ENCODE peak calls at places on chromosomes 4 and X, in seven cellular contexts. One of them, this sample, is unnamed.

GRCh38 chrX:153592091-153592833 is 6.7 kb downstream of the CCNQ start:
- DNase-seq in OCI-M1: no peak
- DNase-seq in mesenchymal stem cell: no peak
- DNase-seq in sciatic nerve: no peak
- DNase-seq in heart right ventricle: no peak
- DNase-seq in activated T-helper 1 cell treated with Interleukin-2 at 50 U/mL for 16 hours: no peak
- DNase-seq in NCI-H2081 treated with DMSO at 0.1 percent for 48 hours: no peak
- DNase-seq in this sample: no peak

GRCh38 chrX:40897768-40898167 is 162.4 kb upstream of the MED14 start:
- DNase-seq in OCI-M1: no peak
- DNase-seq in mesenchymal stem cell: no peak
- DNase-seq in sciatic nerve: no peak
- DNase-seq in heart right ventricle: no peak
- DNase-seq in activated T-helper 1 cell treated with Interleukin-2 at 50 U/mL for 16 hours: no peak
- DNase-seq in NCI-H2081 treated with DMSO at 0.1 percent for 48 hours: peak
- DNase-seq in this sample: no peak

GRCh38 chr4:137599766-137600165 is 67.5 kb upstream of the PCDH18 start:
- DNase-seq in OCI-M1: no peak
- DNase-seq in mesenchymal stem cell: no peak
- DNase-seq in sciatic nerve: no peak
- DNase-seq in heart right ventricle: no peak
- DNase-seq in activated T-helper 1 cell treated with Interleukin-2 at 50 U/mL for 16 hours: no peak
- DNase-seq in NCI-H2081 treated with DMSO at 0.1 percent for 48 hours: no peak
- DNase-seq in this sample: no peak

GRCh38 chr4:159175165-159175988 is 72.5 kb downstream of the RAPGEF2 start:
- DNase-seq in OCI-M1: peak
- DNase-seq in mesenchymal stem cell: peak
- DNase-seq in sciatic nerve: peak
- DNase-seq in heart right ventricle: peak
- DNase-seq in activated T-helper 1 cell treated with Interleukin-2 at 50 U/mL for 16 hours: peak
- DNase-seq in NCI-H2081 treated with DMSO at 0.1 percent for 48 hours: no peak
- DNase-seq in this sample: peak

GRCh38 chr4:185689407-185689806 is 122.6 kb downstream of the SORBS2 start:
- DNase-seq in OCI-M1: no peak
- DNase-seq in mesenchymal stem cell: no peak
- DNase-seq in sciatic nerve: no peak
- DNase-seq in heart right ventricle: no peak
- DNase-seq in activated T-helper 1 cell treated with Interleukin-2 at 50 U/mL for 16 hours: no peak
- DNase-seq in NCI-H2081 treated with DMSO at 0.1 percent for 48 hours: no peak
- DNase-seq in this sample: no peak

GRCh38 chrX:70038951-70039350 is 10.8 kb downstream of the AWAT2 start:
- DNase-seq in OCI-M1: no peak
- DNase-seq in mesenchymal stem cell: no peak
- DNase-seq in sciatic nerve: no peak
- DNase-seq in heart right ventricle: no peak
- DNase-seq in activated T-helper 1 cell treated with Interleukin-2 at 50 U/mL for 16 hours: no peak
- DNase-seq in NCI-H2081 treated with DMSO at 0.1 percent for 48 hours: no peak
- DNase-seq in this sample: no peak

GRCh38 chr4:127505203-127505602 is 127.6 kb upstream of the INTU start:
- DNase-seq in OCI-M1: peak
- DNase-seq in mesenchymal stem cell: peak
- DNase-seq in sciatic nerve: no peak
- DNase-seq in heart right ventricle: peak
- DNase-seq in activated T-helper 1 cell treated with Interleukin-2 at 50 U/mL for 16 hours: no peak
- DNase-seq in NCI-H2081 treated with DMSO at 0.1 percent for 48 hours: no peak
- DNase-seq in this sample: no peak

GRCh38 chrX:37993857-37994619 is 12.3 kb upstream of the SYTL5 start:
- DNase-seq in OCI-M1: no peak
- DNase-seq in mesenchymal stem cell: no peak
- DNase-seq in sciatic nerve: no peak
- DNase-seq in heart right ventricle: no peak
- DNase-seq in activated T-helper 1 cell treated with Interleukin-2 at 50 U/mL for 16 hours: no peak
- DNase-seq in NCI-H2081 treated with DMSO at 0.1 percent for 48 hours: no peak
- DNase-seq in this sample: no peak

GRCh38 chr4:182642831-182643230 is 274.4 kb downstream of the DCTD start:
- DNase-seq in OCI-M1: peak
- DNase-seq in mesenchymal stem cell: peak
- DNase-seq in sciatic nerve: no peak
- DNase-seq in heart right ventricle: no peak
- DNase-seq in activated T-helper 1 cell treated with Interleukin-2 at 50 U/mL for 16 hours: no peak
- DNase-seq in NCI-H2081 treated with DMSO at 0.1 percent for 48 hours: no peak
- DNase-seq in this sample: no peak

GRCh38 chr4:25862411-25863346 is at the start of gene SEL1L3:
- DNase-seq in OCI-M1: peak
- DNase-seq in mesenchymal stem cell: no peak
- DNase-seq in sciatic nerve: peak
- DNase-seq in heart right ventricle: no peak
- DNase-seq in activated T-helper 1 cell treated with Interleukin-2 at 50 U/mL for 16 hours: peak
- DNase-seq in NCI-H2081 treated with DMSO at 0.1 percent for 48 hours: no peak
- DNase-seq in this sample: no peak

GRCh38 chr4:99366491-99366890 is 13.9 kb upstream of the ADH1C start:
- DNase-seq in OCI-M1: no peak
- DNase-seq in mesenchymal stem cell: no peak
- DNase-seq in sciatic nerve: no peak
- DNase-seq in heart right ventricle: no peak
- DNase-seq in activated T-helper 1 cell treated with Interleukin-2 at 50 U/mL for 16 hours: no peak
- DNase-seq in NCI-H2081 treated with DMSO at 0.1 percent for 48 hours: no peak
- DNase-seq in this sample: no peak

GRCh38 chr4:137961051-137961438 is 281.1 kb downstream of the SLC7A11 start:
- DNase-seq in OCI-M1: no peak
- DNase-seq in mesenchymal stem cell: peak
- DNase-seq in sciatic nerve: no peak
- DNase-seq in heart right ventricle: no peak
- DNase-seq in activated T-helper 1 cell treated with Interleukin-2 at 50 U/mL for 16 hours: no peak
- DNase-seq in NCI-H2081 treated with DMSO at 0.1 percent for 48 hours: no peak
- DNase-seq in this sample: no peak

GRCh38 chrX:46831620-46832327 is 5.1 kb upstream of the RP2 start:
- DNase-seq in OCI-M1: no peak
- DNase-seq in mesenchymal stem cell: no peak
- DNase-seq in sciatic nerve: no peak
- DNase-seq in heart right ventricle: no peak
- DNase-seq in activated T-helper 1 cell treated with Interleukin-2 at 50 U/mL for 16 hours: no peak
- DNase-seq in NCI-H2081 treated with DMSO at 0.1 percent for 48 hours: no peak
- DNase-seq in this sample: no peak

GRCh38 chrX:115518113-115518512 is 42.9 kb upstream of the PLS3 start:
- DNase-seq in OCI-M1: no peak
- DNase-seq in mesenchymal stem cell: no peak
- DNase-seq in sciatic nerve: no peak
- DNase-seq in heart right ventricle: no peak
- DNase-seq in activated T-helper 1 cell treated with Interleukin-2 at 50 U/mL for 16 hours: no peak
- DNase-seq in NCI-H2081 treated with DMSO at 0.1 percent for 48 hours: no peak
- DNase-seq in this sample: no peak

GRCh38 chrX:140572724-140573123 is 67.9 kb upstream of the SOX3 start:
- DNase-seq in OCI-M1: peak
- DNase-seq in mesenchymal stem cell: peak
- DNase-seq in sciatic nerve: no peak
- DNase-seq in heart right ventricle: peak
- DNase-seq in activated T-helper 1 cell treated with Interleukin-2 at 50 U/mL for 16 hours: no peak
- DNase-seq in NCI-H2081 treated with DMSO at 0.1 percent for 48 hours: no peak
- DNase-seq in this sample: no peak

GRCh38 chrX:39674771-39675553 is 422.8 kb downstream of the BCOR start:
- DNase-seq in OCI-M1: no peak
- DNase-seq in mesenchymal stem cell: no peak
- DNase-seq in sciatic nerve: no peak
- DNase-seq in heart right ventricle: no peak
- DNase-seq in activated T-helper 1 cell treated with Interleukin-2 at 50 U/mL for 16 hours: no peak
- DNase-seq in NCI-H2081 treated with DMSO at 0.1 percent for 48 hours: no peak
- DNase-seq in this sample: peak

GRCh38 chrX:49930046-49930445 is 7.7 kb downstream of the CLCN5 start:
- DNase-seq in OCI-M1: no peak
- DNase-seq in mesenchymal stem cell: no peak
- DNase-seq in sciatic nerve: no peak
- DNase-seq in heart right ventricle: no peak
- DNase-seq in activated T-helper 1 cell treated with Interleukin-2 at 50 U/mL for 16 hours: no peak
- DNase-seq in NCI-H2081 treated with DMSO at 0.1 percent for 48 hours: no peak
- DNase-seq in this sample: no peak

GRCh38 chr4:52234539-52235174 is 183.6 kb downstream of the SPATA18 start:
- DNase-seq in OCI-M1: peak
- DNase-seq in mesenchymal stem cell: peak
- DNase-seq in sciatic nerve: no peak
- DNase-seq in heart right ventricle: no peak
- DNase-seq in activated T-helper 1 cell treated with Interleukin-2 at 50 U/mL for 16 hours: no peak
- DNase-seq in NCI-H2081 treated with DMSO at 0.1 percent for 48 hours: no peak
- DNase-seq in this sample: no peak

GRCh38 chr4:54217642-54218486 is 11.2 kb upstream of the PDGFRA start:
- DNase-seq in OCI-M1: peak
- DNase-seq in mesenchymal stem cell: peak
- DNase-seq in sciatic nerve: peak
- DNase-seq in heart right ventricle: peak
- DNase-seq in activated T-helper 1 cell treated with Interleukin-2 at 50 U/mL for 16 hours: peak
- DNase-seq in NCI-H2081 treated with DMSO at 0.1 percent for 48 hours: peak
- DNase-seq in this sample: peak

GRCh38 chrX:9464435-9465371 is at the start of gene TBL1X:
- DNase-seq in OCI-M1: peak
- DNase-seq in mesenchymal stem cell: peak
- DNase-seq in sciatic nerve: peak
- DNase-seq in heart right ventricle: peak
- DNase-seq in activated T-helper 1 cell treated with Interleukin-2 at 50 U/mL for 16 hours: peak
- DNase-seq in NCI-H2081 treated with DMSO at 0.1 percent for 48 hours: peak
- DNase-seq in this sample: peak

GRCh38 chr4:119207051-119207450 is 5.5 kb upstream of the USP53 start:
- DNase-seq in OCI-M1: peak
- DNase-seq in mesenchymal stem cell: no peak
- DNase-seq in sciatic nerve: no peak
- DNase-seq in heart right ventricle: no peak
- DNase-seq in activated T-helper 1 cell treated with Interleukin-2 at 50 U/mL for 16 hours: no peak
- DNase-seq in NCI-H2081 treated with DMSO at 0.1 percent for 48 hours: no peak
- DNase-seq in this sample: no peak

GRCh38 chrX:45843518-45843917 is 642.8 kb upstream of the DIPK2B start:
- DNase-seq in OCI-M1: peak
- DNase-seq in mesenchymal stem cell: no peak
- DNase-seq in sciatic nerve: no peak
- DNase-seq in heart right ventricle: no peak
- DNase-seq in activated T-helper 1 cell treated with Interleukin-2 at 50 U/mL for 16 hours: no peak
- DNase-seq in NCI-H2081 treated with DMSO at 0.1 percent for 48 hours: no peak
- DNase-seq in this sample: no peak

GRCh38 chrX:119853449-119853848 is 686 bp upstream of the UPF3B start:
- DNase-seq in OCI-M1: no peak
- DNase-seq in mesenchymal stem cell: peak
- DNase-seq in sciatic nerve: no peak
- DNase-seq in heart right ventricle: no peak
- DNase-seq in activated T-helper 1 cell treated with Interleukin-2 at 50 U/mL for 16 hours: no peak
- DNase-seq in NCI-H2081 treated with DMSO at 0.1 percent for 48 hours: no peak
- DNase-seq in this sample: no peak

GRCh38 chr4:182582245-182582644 is 334.9 kb downstream of the DCTD start:
- DNase-seq in OCI-M1: no peak
- DNase-seq in mesenchymal stem cell: no peak
- DNase-seq in sciatic nerve: no peak
- DNase-seq in heart right ventricle: no peak
- DNase-seq in activated T-helper 1 cell treated with Interleukin-2 at 50 U/mL for 16 hours: no peak
- DNase-seq in NCI-H2081 treated with DMSO at 0.1 percent for 48 hours: no peak
- DNase-seq in this sample: no peak

GRCh38 chr4:176548571-176548970 is 228.8 kb downstream of the SPCS3 start:
- DNase-seq in OCI-M1: no peak
- DNase-seq in mesenchymal stem cell: peak
- DNase-seq in sciatic nerve: no peak
- DNase-seq in heart right ventricle: no peak
- DNase-seq in activated T-helper 1 cell treated with Interleukin-2 at 50 U/mL for 16 hours: no peak
- DNase-seq in NCI-H2081 treated with DMSO at 0.1 percent for 48 hours: no peak
- DNase-seq in this sample: no peak

GRCh38 chr4:8651661-8652180 is 59.2 kb downstream of the CPZ start:
- DNase-seq in OCI-M1: no peak
- DNase-seq in mesenchymal stem cell: no peak
- DNase-seq in sciatic nerve: peak
- DNase-seq in heart right ventricle: no peak
- DNase-seq in activated T-helper 1 cell treated with Interleukin-2 at 50 U/mL for 16 hours: no peak
- DNase-seq in NCI-H2081 treated with DMSO at 0.1 percent for 48 hours: no peak
- DNase-seq in this sample: no peak

GRCh38 chrX:135497736-135498135 is 22.7 kb upstream of the INTS6L start:
- DNase-seq in OCI-M1: no peak
- DNase-seq in mesenchymal stem cell: no peak
- DNase-seq in sciatic nerve: no peak
- DNase-seq in heart right ventricle: no peak
- DNase-seq in activated T-helper 1 cell treated with Interleukin-2 at 50 U/mL for 16 hours: no peak
- DNase-seq in NCI-H2081 treated with DMSO at 0.1 percent for 48 hours: no peak
- DNase-seq in this sample: no peak

GRCh38 chr4:1051472-1051871 is 40.0 kb downstream of the FGFRL1 start:
- DNase-seq in OCI-M1: no peak
- DNase-seq in mesenchymal stem cell: no peak
- DNase-seq in sciatic nerve: no peak
- DNase-seq in heart right ventricle: no peak
- DNase-seq in activated T-helper 1 cell treated with Interleukin-2 at 50 U/mL for 16 hours: no peak
- DNase-seq in NCI-H2081 treated with DMSO at 0.1 percent for 48 hours: no peak
- DNase-seq in this sample: no peak

GRCh38 chr4:85995361-85995760 is 364.5 kb downstream of the MAPK10 start:
- DNase-seq in OCI-M1: no peak
- DNase-seq in mesenchymal stem cell: no peak
- DNase-seq in sciatic nerve: no peak
- DNase-seq in heart right ventricle: no peak
- DNase-seq in activated T-helper 1 cell treated with Interleukin-2 at 50 U/mL for 16 hours: no peak
- DNase-seq in NCI-H2081 treated with DMSO at 0.1 percent for 48 hours: no peak
- DNase-seq in this sample: no peak

GRCh38 chr4:39526283-39526682 is 956 bp downstream of the UGDH start:
- DNase-seq in OCI-M1: peak
- DNase-seq in mesenchymal stem cell: peak
- DNase-seq in sciatic nerve: no peak
- DNase-seq in heart right ventricle: no peak
- DNase-seq in activated T-helper 1 cell treated with Interleukin-2 at 50 U/mL for 16 hours: no peak
- DNase-seq in NCI-H2081 treated with DMSO at 0.1 percent for 48 hours: no peak
- DNase-seq in this sample: no peak